ENCODE peak calls at places on chromosome 1, in five cellular contexts. One of them, this sample, is unnamed.

GRCh38 chr1:224635356-224635755 is 19.2 kb downstream of the CNIH3 start:
- DNase-seq in transverse colon: no peak
- DNase-seq in GM12864: no peak
- DNase-seq in IMR-90: peak; percentile 87
- DNase-seq in prostate gland: no peak
- DNase-seq in this sample: peak; percentile 91

GRCh38 chr1:161502181-161502580 is 3.1 kb upstream of the FCGR2A start:
- DNase-seq in transverse colon: no peak
- DNase-seq in GM12864: no peak
- DNase-seq in IMR-90: no peak
- DNase-seq in prostate gland: no peak
- DNase-seq in this sample: no peak

GRCh38 chr1:6033986-6034749 is 11.5 kb upstream of the KCNAB2 start:
- DNase-seq in transverse colon: peak; percentile 46
- DNase-seq in GM12864: no peak
- DNase-seq in IMR-90: peak; percentile 9
- DNase-seq in prostate gland: no peak
- DNase-seq in this sample: peak; percentile 49

GRCh38 chr1:160030657-160031367 is 978 bp downstream of the PIGM start:
- DNase-seq in transverse colon: peak; percentile 11
- DNase-seq in GM12864: no peak
- DNase-seq in IMR-90: no peak
- DNase-seq in prostate gland: peak; percentile 21
- DNase-seq in this sample: peak; percentile 45

GRCh38 chr1:48608882-48609281 is 136.9 kb upstream of the SPATA6 start:
- DNase-seq in transverse colon: no peak
- DNase-seq in GM12864: no peak
- DNase-seq in IMR-90: no peak
- DNase-seq in prostate gland: no peak
- DNase-seq in this sample: no peak

GRCh38 chr1:169118227-169118626 is 11.7 kb downstream of the ATP1B1 start:
- DNase-seq in transverse colon: no peak
- DNase-seq in GM12864: no peak
- DNase-seq in IMR-90: no peak
- DNase-seq in prostate gland: no peak
- DNase-seq in this sample: peak; percentile 39

GRCh38 chr1:34970220-34970735 is 14.9 kb downstream of the TMEM35B start:
- DNase-seq in transverse colon: no peak
- DNase-seq in GM12864: no peak
- DNase-seq in IMR-90: no peak
- DNase-seq in prostate gland: no peak
- DNase-seq in this sample: no peak

GRCh38 chr1:2609271-2610035 is 22.9 kb downstream of the PRXL2B start:
- DNase-seq in transverse colon: no peak
- DNase-seq in GM12864: no peak
- DNase-seq in IMR-90: no peak
- DNase-seq in prostate gland: no peak
- DNase-seq in this sample: no peak

GRCh38 chr1:46171351-46171750 is 3.5 kb upstream of the TSPAN1 start:
- DNase-seq in transverse colon: no peak
- DNase-seq in GM12864: no peak
- DNase-seq in IMR-90: no peak
- DNase-seq in prostate gland: no peak
- DNase-seq in this sample: no peak

GRCh38 chr1:80113168-80114038 is 1106.9 kb upstream of the ADGRL4 start:
- DNase-seq in transverse colon: no peak
- DNase-seq in GM12864: no peak
- DNase-seq in IMR-90: no peak
- DNase-seq in prostate gland: no peak
- DNase-seq in this sample: no peak

GRCh38 chr1:61605607-61606321 is 119.2 kb downstream of the TM2D1 start:
- DNase-seq in transverse colon: no peak
- DNase-seq in GM12864: no peak
- DNase-seq in IMR-90: peak; percentile 15
- DNase-seq in prostate gland: no peak
- DNase-seq in this sample: peak; percentile 90

DNA sequence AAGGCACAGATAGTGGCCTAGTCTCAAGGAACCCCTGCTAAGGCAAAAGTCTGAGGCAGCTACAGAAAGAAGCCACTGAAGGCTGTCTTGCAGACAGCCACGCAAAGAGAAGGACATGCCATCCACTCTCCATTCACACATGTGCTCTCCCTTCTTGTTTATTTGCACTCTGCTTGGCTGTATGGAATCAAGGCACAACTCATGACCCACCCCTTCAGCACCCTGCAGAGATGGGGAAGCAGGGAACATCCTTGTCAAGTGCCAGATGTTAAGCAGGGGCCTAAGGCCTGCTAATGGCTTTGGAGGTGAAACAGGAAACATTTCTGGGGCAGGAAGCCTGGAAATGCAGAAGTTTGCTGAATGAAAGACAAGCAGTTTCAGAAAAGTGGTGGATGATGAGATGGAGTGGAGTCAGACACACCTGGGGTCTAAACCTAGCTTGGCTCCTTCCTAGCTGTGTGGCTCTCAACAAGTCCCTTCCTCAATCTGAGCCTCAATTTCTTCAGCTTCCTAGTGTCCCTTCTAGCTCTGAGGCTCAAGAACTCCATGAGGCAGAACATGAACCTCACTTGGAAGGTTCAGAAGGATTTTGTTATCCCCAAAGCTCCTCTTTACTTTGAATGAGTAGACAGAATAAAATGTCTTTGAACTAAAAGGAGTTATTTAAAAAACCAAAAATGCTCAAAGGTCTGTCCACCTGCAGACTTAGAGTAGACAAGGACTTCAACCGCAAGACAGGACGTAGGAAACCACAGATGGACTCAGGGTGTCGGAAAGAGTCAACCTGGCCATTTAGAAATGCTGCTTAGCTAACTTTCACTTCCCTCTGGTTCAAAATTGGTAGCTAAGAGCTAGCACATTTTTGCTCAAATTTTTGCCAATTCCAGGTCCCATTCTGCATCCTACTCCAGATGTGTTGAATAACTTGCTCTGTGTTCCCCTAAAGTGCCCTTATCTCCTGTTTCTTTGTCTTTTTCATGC is 283.1 kb downstream of the PLPP3 start:
- DNase-seq in transverse colon: no peak
- DNase-seq in GM12864: peak; percentile 10
- DNase-seq in IMR-90: no peak
- DNase-seq in prostate gland: no peak
- DNase-seq in this sample: no peak
- TF ChIP-seq CTCF in transverse colon: no peak
- TF ChIP-seq CTCF in GM12864: no peak
- TF ChIP-seq CTCF in IMR-90: no peak
- TF ChIP-seq CTCF in prostate gland: no peak
- TF ChIP-seq CTCF in this sample: no peak

DNA sequence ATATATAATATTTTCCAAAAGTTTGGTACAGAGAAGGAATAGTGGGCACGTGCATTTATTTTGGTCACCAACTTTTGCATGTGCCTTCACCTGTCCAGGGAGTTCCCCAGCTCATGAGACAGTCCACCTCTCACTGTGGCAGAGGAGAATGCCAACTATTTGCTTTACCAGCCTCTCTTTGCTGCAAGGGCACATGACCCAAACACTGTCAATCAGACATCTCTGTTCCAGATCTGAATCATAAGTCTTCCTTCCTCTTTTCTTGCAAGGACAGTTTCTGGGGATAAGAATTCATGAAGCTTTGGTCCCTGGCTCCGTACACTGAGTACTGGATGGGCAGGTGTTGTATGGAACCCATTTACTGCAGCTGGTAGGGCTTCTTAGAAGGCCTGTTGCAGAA is 38.6 kb downstream of the C1orf87 start:
- DNase-seq in transverse colon: no peak
- DNase-seq in GM12864: no peak
- DNase-seq in IMR-90: no peak
- DNase-seq in prostate gland: no peak
- DNase-seq in this sample: no peak
- H3K4me3 ChIP-seq in transverse colon: no peak overlapping the region
- H3K4me3 ChIP-seq in GM12864: no peak overlapping the region
- H3K4me3 ChIP-seq in IMR-90: no peak overlapping the region
- H3K4me3 ChIP-seq in prostate gland: no peak overlapping the region
- H3K4me3 ChIP-seq in this sample: no peak overlapping the region

DNA sequence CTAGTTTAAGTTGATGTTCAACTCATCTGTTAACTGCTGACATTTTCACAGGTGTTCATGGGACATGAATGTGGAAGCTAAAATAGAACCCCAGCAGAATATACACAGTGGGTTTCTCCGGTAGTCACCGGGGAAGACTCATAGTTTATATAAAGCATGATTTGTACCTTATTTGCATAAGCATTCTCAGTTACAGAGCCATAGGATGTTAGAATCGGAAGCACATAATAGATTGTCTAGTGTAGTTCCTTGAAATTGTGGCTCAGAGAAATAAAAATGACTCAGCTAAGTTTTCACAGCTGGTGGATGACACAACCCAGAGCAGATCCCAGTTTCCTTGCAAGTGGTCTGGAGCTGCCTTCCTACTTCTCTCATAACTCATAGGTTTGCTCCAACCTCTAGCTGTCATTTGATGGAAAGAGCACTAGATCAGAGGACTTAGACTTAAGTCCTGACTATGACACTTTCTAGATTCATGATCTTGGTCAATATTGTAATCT is 107.1 kb downstream of the UCHL5 start:
- DNase-seq in transverse colon: peak; percentile 10
- DNase-seq in GM12864: peak; percentile 15
- DNase-seq in IMR-90: peak; percentile 97
- DNase-seq in prostate gland: no peak
- DNase-seq in this sample: peak; percentile 90
- TF ChIP-seq CTCF in transverse colon: no peak
- TF ChIP-seq CTCF in GM12864: no peak
- TF ChIP-seq CTCF in IMR-90: no peak
- TF ChIP-seq CTCF in prostate gland: no peak
- TF ChIP-seq CTCF in this sample: no peak

DNA sequence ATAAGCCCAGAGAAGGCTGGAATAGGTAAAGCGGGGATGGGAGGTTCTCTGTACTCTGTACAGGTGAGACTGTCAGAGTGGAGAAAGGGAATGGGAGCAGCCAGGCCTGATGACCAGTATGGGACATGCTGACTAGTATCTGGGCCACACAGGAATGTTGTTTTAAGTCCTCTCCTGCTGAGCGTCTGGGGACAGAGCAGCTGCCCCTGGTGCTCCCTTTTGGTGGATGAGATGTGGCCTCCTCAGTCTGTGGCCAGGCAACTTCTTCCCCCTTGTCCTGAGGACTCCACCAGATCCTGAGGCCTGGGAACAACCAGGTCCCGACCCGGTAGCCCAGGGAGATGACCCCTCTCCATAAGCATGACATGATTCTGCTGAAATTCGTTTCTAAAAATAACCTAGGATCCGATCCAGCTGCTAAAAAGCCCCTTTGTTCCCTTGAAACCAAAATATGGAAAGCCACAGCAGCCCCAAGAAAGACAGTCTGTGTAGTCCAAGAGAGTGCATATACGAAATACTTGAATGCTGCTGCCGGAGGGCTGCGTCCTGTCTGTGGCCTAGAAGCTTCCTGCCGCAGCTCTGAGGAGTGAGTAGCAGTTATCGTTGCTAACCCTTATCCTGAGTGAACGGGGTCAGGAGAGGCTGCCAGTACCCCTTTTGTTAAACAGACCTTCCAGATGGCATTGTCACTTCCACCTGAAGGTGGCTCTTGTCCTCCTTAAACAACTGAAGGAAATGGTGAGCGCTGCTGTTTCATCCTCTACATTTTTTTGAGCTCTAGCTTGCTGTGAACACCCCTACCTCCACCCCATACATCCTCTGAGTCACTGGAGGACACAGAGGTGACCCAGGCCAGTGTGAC is 47.1 kb downstream of the ATP2B4 start:
- DNase-seq in transverse colon: peak; percentile 51
- DNase-seq in GM12864: peak; percentile 30
- DNase-seq in IMR-90: peak; percentile 97
- DNase-seq in prostate gland: no peak
- DNase-seq in this sample: peak; percentile 92
- H3K4me3 ChIP-seq in transverse colon: no peak overlapping the region
- H3K4me3 ChIP-seq in GM12864: no peak overlapping the region
- H3K4me3 ChIP-seq in IMR-90: no peak overlapping the region
- H3K4me3 ChIP-seq in prostate gland: no peak overlapping the region
- H3K4me3 ChIP-seq in this sample: no peak overlapping the region

GRCh38 chr1:150186789-150187559 is 37.3 kb downstream of the PLEKHO1 start:
- DNase-seq in transverse colon: no peak
- DNase-seq in GM12864: no peak
- DNase-seq in IMR-90: peak; percentile 56
- DNase-seq in prostate gland: no peak
- DNase-seq in this sample: peak; percentile 48
- TF ChIP-seq CTCF in transverse colon: peak; percentile 52
- TF ChIP-seq CTCF in GM12864: no peak
- TF ChIP-seq CTCF in IMR-90: peak; percentile 60
- TF ChIP-seq CTCF in prostate gland: peak; percentile 56
- TF ChIP-seq CTCF in this sample: peak; percentile 36